ENCODE peak calls at places on chromosomes 4 and X, in four cellular contexts. O is mucosa of descending colon; L is left lobe of liver; T is stimulated activated naive CD8-positive, alpha-beta T cell treated with anti-CD3 and anti-CD28 coated beads, Interleukin-15, amount 100 ng/mL, for 72 hours. N is an unnamed sample.

GRCh38 chr4:107255596-107255995 is 219.5 kb upstream of the DKK2 start:
- ATAC-seq in O (no peak), L (no peak), T (no peak), N (no peak)

GRCh38 chr4:57078685-57079521 is 31.3 kb downstream of the IGFBP7 start:
- ATAC-seq in O (peak; percentile 52), L (no peak), T (no peak), N (no peak)

GRCh38 chrX:13694359-13694758 is 5.4 kb downstream of the RAB9A start:
- ATAC-seq in O (no peak), L (no peak), T (no peak), N (no peak)

GRCh38 chrX:24594531-24594930 is 52.6 kb downstream of the PCYT1B start:
- ATAC-seq in O (no peak), L (no peak), T (no peak), N (no peak)

GRCh38 chr4:1899149-1900086 is 28.2 kb downstream of the NSD2 start:
- ATAC-seq in O (peak; percentile 95), L (peak; percentile 99), T (peak; percentile 96), N (peak; percentile 96)

GRCh38 chr4:22324422-22324821 is 191.4 kb downstream of the ADGRA3 start:
- ATAC-seq in O (no peak), L (no peak), T (no peak), N (no peak)

GRCh38 chrX:19750028-19750786 is 137.2 kb downstream of the SH3KBP1 start:
- ATAC-seq in O (no peak), L (no peak), T (no peak), N (peak; percentile 14)

GRCh38 chr4:121370729-121371325 is 10.0 kb downstream of the QRFPR start:
- ATAC-seq in O (no peak), L (peak; percentile 66), T (no peak), N (no peak)

GRCh38 chr4:78660559-78660958 is 109.0 kb downstream of the ANXA3 start:
- ATAC-seq in O (no peak), L (no peak), T (no peak), N (no peak)

GRCh38 chr4:25448379-25449109 is 71.5 kb downstream of the ANAPC4 start:
- ATAC-seq in O (no peak), L (no peak), T (peak; percentile 44), N (peak; percentile 66)

GRCh38 chr4:36187723-36188333 is 56.5 kb downstream of the ARAP2 start:
- ATAC-seq in O (no peak), L (peak; percentile 63), T (no peak), N (no peak)

GRCh38 chrX:39883664-39884063 is 214.1 kb downstream of the BCOR start:
- ATAC-seq in O (no peak), L (no peak), T (peak; percentile 97), N (peak; percentile 98)

GRCh38 chr4:116585240-116585639 is 500.1 kb downstream of the TRAM1L1 start:
- ATAC-seq in O (no peak), L (no peak), T (no peak), N (no peak)

GRCh38 chrX:96551320-96551872 is 133.2 kb upstream of the DIAPH2 start:
- ATAC-seq in O (no peak), L (no peak), T (no peak), N (no peak)

GRCh38 chr4:8589831-8590545 is 2.6 kb upstream of the CPZ start:
- ATAC-seq in O (no peak), L (no peak), T (no peak), N (no peak)

GRCh38 chr4:27703771-27704170 is 843.1 kb downstream of the STIM2 start:
- ATAC-seq in O (no peak), L (no peak), T (no peak), N (no peak)

GRCh38 chrX:10034740-10035260 is 67.6 kb downstream of the CLDN34 start:
- ATAC-seq in O (no peak), L (no peak), T (no peak), N (no peak)

GRCh38 chr4:23033796-23034195 is 341.1 kb downstream of the GBA3 start:
- ATAC-seq in O (no peak), L (no peak), T (no peak), N (no peak)

GRCh38 chr4:164977243-164978164 is at the start of gene TRIM61:
- ATAC-seq in O (peak; percentile 38), L (no peak), T (peak; percentile 98), N (peak; percentile 84)

GRCh38 chr4:150579591-150580234 is 2.2 kb upstream of the MAB21L2 start:
- ATAC-seq in O (peak; percentile 30), L (no peak), T (peak; percentile 20), N (no peak)

N was measured in activated T-helper 17 cell treated with anti-CD3 and anti-CD28 coated beads, Interleukin-2, amount 50 U/mL, for 72 hours.